ENCODE peak calls at places on chromosomes 3 and 15, in four cellular contexts. D is pancreas, Q is gastrocnemius medialis, J is A549. N is an unnamed sample. For H3K4me1, the result is how much of the 10 kb centered on the place peaks cover.

GRCh38 chr3:141881702-141882101 is 5.3 kb downstream of the ATP1B3 start:
- DNase-seq in D (no peak), Q (no peak), J (no peak), N (no peak)

GRCh38 chr3:29763115-29763514 is 482.2 kb downstream of the RBMS3 start:
- DNase-seq in D (no peak), Q (no peak), J (no peak), N (no peak)

GRCh38 chr15:77028451-77029165 is 33.7 kb downstream of the PSTPIP1 start:
- DNase-seq in D (peak), Q (peak), J (no peak), N (peak)

GRCh38 chr3:3685721-3686120 is 113.5 kb upstream of the LRRN1 start:
- DNase-seq in D (no peak), Q (no peak), J (no peak), N (no peak)

GRCh38 chr3:153173758-153174516 is 11.9 kb downstream of the RAP2B start:
- DNase-seq in D (no peak), Q (no peak), J (peak), N (no peak)

GRCh38 chr15:39171944-39172368 is 408.9 kb upstream of the THBS1 start:
- DNase-seq in D (peak), Q (peak), J (peak), N (peak)

GRCh38 chr3:72155391-72156064 is 370.6 kb upstream of the PROK2 start:
- DNase-seq in D (no peak), Q (peak), J (peak), N (no peak)

GRCh38 chr3:99499235-99499798 is 139.1 kb upstream of the COL8A1 start:
- DNase-seq in D (no peak), Q (no peak), J (peak), N (no peak)

GRCh38 chr3:125054436-125055164 is 1.2 kb downstream of the HEG1 start:
- DNase-seq in D (no peak), Q (peak), J (peak), N (no peak)

GRCh38 chr15:99749386-99749785 is 16.1 kb upstream of the LYSMD4 start:
- DNase-seq in D (no peak), Q (no peak), J (no peak), N (no peak)

GRCh38 chr3:131738095-131738494 is 235.3 kb upstream of the MRPL3 start:
- DNase-seq in D (no peak), Q (no peak), J (no peak), N (no peak)

GRCh38 chr15:38941399-38941953 is 376.9 kb upstream of the RASGRP1 start:
- DNase-seq in D (no peak), Q (no peak), J (no peak), N (no peak)

GRCh38 chr15:60941448-60941847 is 287.7 kb downstream of the RORA start:
- DNase-seq in D (no peak), Q (no peak), J (no peak), N (no peak)

GRCh38 chr3:31724681-31725080 is 192.0 kb downstream of the STT3B start:
- DNase-seq in D (no peak), Q (no peak), J (peak), N (no peak)

GRCh38 chr15:62348528-62349087 is 183.5 kb upstream of the C2CD4B start:
- DNase-seq in D (no peak), Q (no peak), J (no peak), N (no peak)

GRCh38 chr15:45458746-45459403 is 63.7 kb downstream of the SLC30A4 start:
- DNase-seq in D (peak), Q (peak), J (peak), N (no peak)

GRCh38 chr15:68830141-68830540 is 9.4 kb upstream of the ANP32A start:
- DNase-seq in D (no peak), Q (no peak), J (no peak), N (no peak)

GRCh38 chr15:69524850-69525249 is 72.2 kb downstream of the RPLP1 start:
- DNase-seq in D (no peak), Q (no peak), J (no peak), N (no peak)

GRCh38 chr3:179196098-179196497 is 47.9 kb downstream of the PIK3CA start:
- DNase-seq in D (no peak), Q (no peak), J (no peak), N (no peak)

GRCh38 chr15:68145706-68146105 is 59.4 kb downstream of the CALML4 start:
- DNase-seq in D (no peak), Q (no peak), J (no peak), N (no peak)

GRCh38 chr3:109702252-109702651 is 364.9 kb upstream of the DPPA4 start:
- DNase-seq in D (no peak), Q (no peak), J (no peak), N (no peak)

GRCh38 chr3:149417727-149418126 is 40.3 kb upstream of the TM4SF1 start:
- DNase-seq in D (no peak), Q (no peak), J (no peak), N (no peak)

GRCh38 chr3:81425198-81425868 is 336.1 kb downstream of the GBE1 start:
- DNase-seq in D (no peak), Q (no peak), J (no peak), N (no peak)

GRCh38 chr15:66622677-66623076 is 56.9 kb upstream of the LCTL start:
- DNase-seq in D (no peak), Q (no peak), J (no peak), N (no peak)

GRCh38 chr3:14814473-14814872 is 4.3 kb upstream of the FGD5 start:
- DNase-seq in D (no peak), Q (no peak), J (no peak), N (no peak)

GRCh38 chr3:170027691-170028102 is 10.1 kb upstream of the GPR160 start:
- DNase-seq in D (no peak), Q (no peak), J (no peak), N (no peak)

GRCh38 chr3:58058654-58059263 is 50.5 kb downstream of the FLNB start:
- DNase-seq in D (no peak), Q (no peak), J (no peak), N (no peak)

GRCh38 chr15:62719316-62719715 is 323.2 kb upstream of the TPM1 start:
- DNase-seq in D (no peak), Q (no peak), J (no peak), N (no peak)

GRCh38 chr15:77406846-77407245 is 13.1 kb downstream of the PEAK1 start:
- DNase-seq in D (no peak), Q (no peak), J (no peak), N (no peak)

GRCh38 chr15:77025471-77025901 is 30.6 kb downstream of the PSTPIP1 start:
- DNase-seq in D (peak), Q (peak), J (no peak), N (no peak)

GRCh38 chr15:93028632-93029612 is 60.1 kb downstream of the RGMA start:
- DNase-seq in D (peak), Q (peak), J (no peak), N (peak)

GRCh38 chr15:93029613-93030429 is 59.2 kb downstream of the RGMA start:
- DNase-seq in D (no peak), Q (peak), J (no peak), N (no peak)

GRCh38 chr15:93033434-93034045 is 55.5 kb downstream of the RGMA start:
- DNase-seq in D (no peak), Q (peak), J (no peak), N (no peak)

GRCh38 chr15:93030430-93031102 is 58.4 kb downstream of the RGMA start:
- DNase-seq in D (peak), Q (peak), J (peak), N (no peak)

DNA sequence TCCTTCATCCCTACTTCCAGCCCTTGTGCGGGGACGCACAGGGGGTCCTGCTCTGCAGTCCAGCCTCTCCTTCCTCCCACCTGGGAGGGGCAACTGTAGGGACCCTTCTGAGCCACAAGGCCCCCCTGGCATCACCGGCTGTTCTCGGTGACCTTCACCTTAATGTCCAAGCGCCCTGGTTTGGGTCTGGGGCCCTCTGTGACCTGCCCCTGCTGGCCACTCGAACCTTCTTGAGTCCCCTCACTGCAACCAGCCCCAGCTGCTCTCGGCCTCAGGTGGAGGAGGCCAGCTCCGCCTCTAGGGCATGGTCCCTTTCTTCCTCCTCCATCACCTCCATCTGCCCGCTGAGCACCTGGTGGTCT is 57.9 kb downstream of the RGMA start:
- DNase-seq in D (no peak), Q (peak), J (no peak), N (no peak)
- H3K4me1 ChIP-seq in D (under half), Q (under half), J (under half), N (under half)

DNA sequence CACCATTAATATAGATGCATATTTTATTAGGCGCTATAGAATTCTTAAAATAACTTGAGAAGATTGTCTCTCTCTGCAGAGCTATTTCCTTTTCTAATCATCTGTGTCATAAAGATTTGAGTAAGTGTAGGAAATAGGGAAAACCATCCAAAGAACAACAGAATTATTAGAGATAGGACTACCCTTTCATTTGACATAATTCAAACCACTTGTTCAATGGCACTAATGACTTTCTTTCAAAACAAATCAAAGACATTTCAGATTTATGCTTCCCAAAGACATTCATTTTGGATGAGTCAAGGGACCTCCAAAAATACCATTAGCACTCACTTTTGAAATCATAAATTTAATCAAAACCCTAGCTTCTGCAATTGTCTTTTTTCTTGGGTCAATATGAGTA is 29.5 kb downstream of the PRICKLE2 start:
- DNase-seq in D (no peak), Q (no peak), J (no peak), N (no peak)
- H3K27ac ChIP-seq in D (no peak), Q (no peak), J (no peak), N (no peak)

DNA sequence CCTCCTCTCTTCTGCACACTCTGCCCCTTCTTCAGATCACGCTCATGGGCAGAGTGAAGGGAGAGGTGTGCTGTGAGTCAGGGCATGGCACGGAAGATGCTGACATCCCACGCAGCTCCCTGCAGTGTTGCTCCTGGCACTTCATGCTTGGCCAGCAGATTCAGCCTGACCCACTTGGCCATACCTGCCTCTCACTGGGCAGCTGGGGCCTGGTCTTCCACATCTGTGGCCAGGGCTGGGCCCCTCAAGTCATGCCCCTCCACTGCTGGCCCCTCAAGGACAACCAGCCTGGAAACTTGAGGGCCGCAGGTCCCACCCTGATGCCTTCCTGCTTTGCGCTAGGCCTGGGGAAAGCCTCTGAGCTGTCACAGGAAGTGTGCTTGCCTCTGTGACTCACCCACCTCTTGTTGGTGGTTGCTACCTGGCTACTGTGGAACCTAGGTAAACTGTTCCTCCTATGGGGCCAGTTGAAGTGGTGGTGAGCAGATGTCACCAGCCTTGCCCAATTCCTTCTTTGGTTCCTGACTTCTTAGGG is 48.7 kb downstream of the BSN start:
- DNase-seq in D (no peak), Q (no peak), J (no peak), N (no peak)
- H3K4me3 ChIP-seq in D (no peak), Q (no peak), J (no peak), N (no peak)

GRCh38 chr15:75212200-75212858 is 10.6 kb downstream of the C15orf39 start:
- DNase-seq in D (no peak), Q (no peak), J (no peak), N (no peak)
- H3K4me1 ChIP-seq in D (under half), Q (under half), J (under half), N (under half)

GRCh38 chr3:16055606-16056209 is 118.8 kb upstream of the GALNT15 start:
- DNase-seq in D (no peak), Q (no peak), J (no peak), N (no peak)
- H3K27ac ChIP-seq in D (peak), Q (peak), J (peak), N (peak)

GRCh38 chr3:66023254-66023653 is 15.5 kb downstream of the MAGI1 start:
- DNase-seq in D (no peak), Q (no peak), J (no peak), N (no peak)

GRCh38 chr3:66019896-66020295 is 18.8 kb downstream of the MAGI1 start:
- DNase-seq in D (no peak), Q (no peak), J (no peak), N (no peak)

GRCh38 chr3:66018047-66019033 is 20.4 kb downstream of the MAGI1 start:
- DNase-seq in D (no peak), Q (no peak), J (no peak), N (no peak)

GRCh38 chr3:66023728-66024390 is 14.9 kb downstream of the MAGI1 start:
- DNase-seq in D (no peak), Q (no peak), J (no peak), N (no peak)

DNA sequence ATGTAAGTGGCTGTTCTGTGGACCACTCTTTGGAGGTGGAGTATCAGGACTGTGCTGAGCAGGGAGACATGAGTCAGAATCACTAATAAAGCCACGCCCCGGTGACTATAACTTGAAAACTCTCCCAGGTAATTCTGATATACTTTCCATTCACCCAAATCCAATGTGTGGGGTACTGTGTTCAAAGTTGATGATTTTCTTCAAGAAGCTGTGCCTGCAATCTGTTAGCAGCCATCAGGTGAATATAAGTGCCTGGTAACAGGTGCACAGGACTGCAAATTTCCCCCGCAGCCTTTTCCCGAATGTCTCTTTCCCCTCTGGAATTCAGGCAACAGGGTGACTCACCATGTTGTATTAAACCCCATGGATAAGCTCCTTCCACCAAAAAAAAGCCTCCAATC is 17.0 kb downstream of the MAGI1 start:
- DNase-seq in D (peak), Q (no peak), J (peak), N (no peak)
- H3K4me3 ChIP-seq in D (no peak), Q (no peak), J (peak), N (no peak)

GRCh38 chr3:122000936-122001605 is 21.0 kb downstream of the ILDR1 start:
- DNase-seq in D (no peak), Q (no peak), J (peak), N (no peak)
- H3K4me1 ChIP-seq in D (under half), Q (under half), J (under half), N (under half)

GRCh38 chr15:72857331-72858065 is 73.9 kb upstream of the ADPGK start:
- DNase-seq in D (no peak), Q (no peak), J (no peak), N (no peak)

GRCh38 chr15:72855791-72856190 is 72.2 kb upstream of the ADPGK start:
- DNase-seq in D (no peak), Q (no peak), J (no peak), N (no peak)

GRCh38 chr15:72858205-72858604 is 74.6 kb upstream of the ADPGK start:
- DNase-seq in D (no peak), Q (no peak), J (no peak), N (no peak)

GRCh38 chr15:72859023-72859756 is 75.6 kb upstream of the ADPGK start:
- DNase-seq in D (no peak), Q (no peak), J (no peak), N (no peak)

DNA sequence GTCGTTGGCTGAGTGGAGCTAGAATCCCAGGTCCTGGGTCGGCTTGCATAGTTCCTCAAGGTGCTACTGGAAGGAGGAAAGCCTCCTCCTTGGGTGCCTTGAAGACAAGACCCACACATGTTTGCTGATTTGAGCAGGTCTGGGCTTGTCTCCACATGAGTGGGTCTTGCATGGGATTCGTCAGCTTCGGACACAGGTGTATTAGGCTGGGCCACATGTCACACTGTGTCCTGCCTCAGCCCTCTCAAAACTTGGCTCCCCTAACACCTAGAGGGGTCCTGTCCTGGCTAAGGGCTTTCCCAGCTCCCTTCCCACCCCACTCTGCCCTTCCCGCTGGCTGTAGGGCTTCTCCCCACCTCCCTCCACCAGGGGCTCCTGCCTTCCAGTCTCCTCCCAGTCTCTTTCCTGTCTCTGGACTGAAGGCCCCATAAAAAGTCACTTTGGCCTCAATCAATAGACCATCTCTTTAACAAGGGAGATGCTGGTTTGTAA is 73.0 kb upstream of the ADPGK start:
- DNase-seq in D (no peak), Q (no peak), J (no peak), N (no peak)
- H3K27ac ChIP-seq in D (no peak), Q (no peak), J (no peak), N (no peak)